ENCODE peak calls at places on chromosomes 6 and 20, in six cellular contexts. One of them, this sample, is unnamed. For H3K4me1, the result is how much of the 10 kb centered on the place peaks cover.

GRCh38 chr20:14757728-14758127 is 420.3 kb upstream of the FLRT3 start:
- DNase-seq in A549: no peak
- DNase-seq in esophagus squamous epithelium: no peak
- DNase-seq in RWPE2: no peak
- DNase-seq in pancreas: no peak
- DNase-seq in tibial artery: no peak
- DNase-seq in this sample: no peak

GRCh38 chr6:43990275-43990626 is 137.0 kb downstream of the MRPL14 start:
- DNase-seq in A549: no peak
- DNase-seq in esophagus squamous epithelium: no peak
- DNase-seq in RWPE2: no peak
- DNase-seq in pancreas: no peak
- DNase-seq in tibial artery: no peak
- DNase-seq in this sample: no peak

GRCh38 chr6:63724721-63725120 is 89.1 kb downstream of the PHF3 start:
- DNase-seq in A549: no peak
- DNase-seq in esophagus squamous epithelium: no peak
- DNase-seq in RWPE2: no peak
- DNase-seq in pancreas: no peak
- DNase-seq in tibial artery: no peak
- DNase-seq in this sample: no peak

GRCh38 chr20:33002087-33002808 is 2.0 kb downstream of the SUN5 start:
- DNase-seq in A549: no peak
- DNase-seq in esophagus squamous epithelium: no peak
- DNase-seq in RWPE2: peak
- DNase-seq in pancreas: no peak
- DNase-seq in tibial artery: no peak
- DNase-seq in this sample: no peak

GRCh38 chr20:57772349-57772964 is 62.6 kb upstream of the PMEPA1 start:
- DNase-seq in A549: peak
- DNase-seq in esophagus squamous epithelium: no peak
- DNase-seq in RWPE2: peak
- DNase-seq in pancreas: no peak
- DNase-seq in tibial artery: peak
- DNase-seq in this sample: no peak

GRCh38 chr6:65745614-65746013 is 38.6 kb upstream of the EYS start:
- DNase-seq in A549: no peak
- DNase-seq in esophagus squamous epithelium: no peak
- DNase-seq in RWPE2: no peak
- DNase-seq in pancreas: no peak
- DNase-seq in tibial artery: no peak
- DNase-seq in this sample: no peak

GRCh38 chr20:62573856-62574611 is 68.3 kb upstream of the SLCO4A1 start:
- DNase-seq in A549: no peak
- DNase-seq in esophagus squamous epithelium: no peak
- DNase-seq in RWPE2: no peak
- DNase-seq in pancreas: no peak
- DNase-seq in tibial artery: no peak
- DNase-seq in this sample: no peak

GRCh38 chr6:167906899-167907298 is 80.2 kb downstream of the AFDN start:
- DNase-seq in A549: no peak
- DNase-seq in esophagus squamous epithelium: no peak
- DNase-seq in RWPE2: no peak
- DNase-seq in pancreas: no peak
- DNase-seq in tibial artery: peak
- DNase-seq in this sample: peak

GRCh38 chr20:50680106-50680960 is 11.0 kb downstream of the RIPOR3 start:
- DNase-seq in A549: no peak
- DNase-seq in esophagus squamous epithelium: no peak
- DNase-seq in RWPE2: no peak
- DNase-seq in pancreas: peak
- DNase-seq in tibial artery: peak
- DNase-seq in this sample: peak

GRCh38 chr6:135372758-135373157 is 124.8 kb downstream of the AHI1 start:
- DNase-seq in A549: no peak
- DNase-seq in esophagus squamous epithelium: no peak
- DNase-seq in RWPE2: no peak
- DNase-seq in pancreas: no peak
- DNase-seq in tibial artery: no peak
- DNase-seq in this sample: no peak

GRCh38 chr20:51482836-51483235 is 59.7 kb downstream of the NFATC2 start:
- DNase-seq in A549: no peak
- DNase-seq in esophagus squamous epithelium: no peak
- DNase-seq in RWPE2: peak
- DNase-seq in pancreas: no peak
- DNase-seq in tibial artery: no peak
- DNase-seq in this sample: no peak

GRCh38 chr6:2937627-2938003 is 33.8 kb downstream of the SERPINB6 start:
- DNase-seq in A549: no peak
- DNase-seq in esophagus squamous epithelium: no peak
- DNase-seq in RWPE2: no peak
- DNase-seq in pancreas: no peak
- DNase-seq in tibial artery: no peak
- DNase-seq in this sample: no peak

GRCh38 chr6:146545608-146546007 is 2.0 kb downstream of the RAB32 start:
- DNase-seq in A549: no peak
- DNase-seq in esophagus squamous epithelium: no peak
- DNase-seq in RWPE2: no peak
- DNase-seq in pancreas: no peak
- DNase-seq in tibial artery: no peak
- DNase-seq in this sample: no peak

GRCh38 chr6:1759877-1760276 is 150.2 kb downstream of the FOXC1 start:
- DNase-seq in A549: no peak
- DNase-seq in esophagus squamous epithelium: no peak
- DNase-seq in RWPE2: no peak
- DNase-seq in pancreas: no peak
- DNase-seq in tibial artery: no peak
- DNase-seq in this sample: no peak

GRCh38 chr6:44712353-44713147 is 325.0 kb downstream of the CDC5L start:
- DNase-seq in A549: no peak
- DNase-seq in esophagus squamous epithelium: no peak
- DNase-seq in RWPE2: no peak
- DNase-seq in pancreas: no peak
- DNase-seq in tibial artery: no peak
- DNase-seq in this sample: no peak

GRCh38 chr6:55836481-55836880 is 38.9 kb downstream of the BMP5 start:
- DNase-seq in A549: peak
- DNase-seq in esophagus squamous epithelium: no peak
- DNase-seq in RWPE2: no peak
- DNase-seq in pancreas: no peak
- DNase-seq in tibial artery: no peak
- DNase-seq in this sample: peak

GRCh38 chr20:4006640-4007039 is 8.7 kb downstream of the RNF24 start:
- DNase-seq in A549: no peak
- DNase-seq in esophagus squamous epithelium: no peak
- DNase-seq in RWPE2: no peak
- DNase-seq in pancreas: peak
- DNase-seq in tibial artery: peak
- DNase-seq in this sample: no peak

GRCh38 chr20:11247943-11248475 is 574.2 kb upstream of the JAG1 start:
- DNase-seq in A549: no peak
- DNase-seq in esophagus squamous epithelium: no peak
- DNase-seq in RWPE2: no peak
- DNase-seq in pancreas: no peak
- DNase-seq in tibial artery: no peak
- DNase-seq in this sample: no peak

GRCh38 chr6:151690768-151691562 is 116.5 kb upstream of the ESR1 start:
- DNase-seq in A549: no peak
- DNase-seq in esophagus squamous epithelium: no peak
- DNase-seq in RWPE2: no peak
- DNase-seq in pancreas: no peak
- DNase-seq in tibial artery: no peak
- DNase-seq in this sample: peak

GRCh38 chr6:151692216-151692615 is 115.3 kb upstream of the ESR1 start:
- DNase-seq in A549: no peak
- DNase-seq in esophagus squamous epithelium: no peak
- DNase-seq in RWPE2: no peak
- DNase-seq in pancreas: no peak
- DNase-seq in tibial artery: no peak
- DNase-seq in this sample: no peak

GRCh38 chr6:151693366-151693765 is 114.1 kb upstream of the ESR1 start:
- DNase-seq in A549: no peak
- DNase-seq in esophagus squamous epithelium: no peak
- DNase-seq in RWPE2: no peak
- DNase-seq in pancreas: no peak
- DNase-seq in tibial artery: no peak
- DNase-seq in this sample: no peak

GRCh38 chr6:151689499-151690201 is 117.8 kb upstream of the ESR1 start:
- DNase-seq in A549: no peak
- DNase-seq in esophagus squamous epithelium: no peak
- DNase-seq in RWPE2: no peak
- DNase-seq in pancreas: no peak
- DNase-seq in tibial artery: no peak
- DNase-seq in this sample: no peak

DNA sequence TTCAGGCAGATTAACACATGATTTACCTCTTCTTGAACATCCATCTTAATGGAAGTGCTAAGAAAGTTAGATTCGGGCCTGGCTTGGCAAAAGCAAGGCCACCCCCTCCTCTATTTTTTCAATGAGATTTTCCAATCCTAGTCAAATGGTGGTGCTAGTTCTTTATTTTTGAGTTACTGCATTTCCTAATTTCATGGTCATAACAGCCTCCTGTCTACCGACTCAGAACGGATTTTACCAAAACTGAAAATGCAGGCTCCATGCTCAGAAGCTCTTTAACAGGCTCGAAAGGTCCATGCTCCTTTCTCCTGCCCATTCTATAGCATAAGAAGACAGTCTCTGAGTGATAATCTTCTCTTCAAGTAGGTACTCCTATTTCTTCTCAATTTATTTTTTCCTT is 117.2 kb upstream of the ESR1 start:
- DNase-seq in A549: no peak
- DNase-seq in esophagus squamous epithelium: no peak
- DNase-seq in RWPE2: no peak
- DNase-seq in pancreas: no peak
- DNase-seq in tibial artery: no peak
- DNase-seq in this sample: peak
- TF ChIP-seq CTCF in A549: no peak
- TF ChIP-seq CTCF in esophagus squamous epithelium: no peak
- TF ChIP-seq CTCF in RWPE2: peak
- TF ChIP-seq CTCF in pancreas: no peak
- TF ChIP-seq CTCF in tibial artery: no peak
- TF ChIP-seq CTCF in this sample: no peak

GRCh38 chr6:16595514-16595913 is 165.7 kb downstream of the ATXN1 start:
- DNase-seq in A549: no peak
- DNase-seq in esophagus squamous epithelium: no peak
- DNase-seq in RWPE2: no peak
- DNase-seq in pancreas: no peak
- DNase-seq in tibial artery: no peak
- DNase-seq in this sample: no peak

GRCh38 chr6:16600701-16601100 is 160.6 kb downstream of the ATXN1 start:
- DNase-seq in A549: no peak
- DNase-seq in esophagus squamous epithelium: no peak
- DNase-seq in RWPE2: no peak
- DNase-seq in pancreas: no peak
- DNase-seq in tibial artery: no peak
- DNase-seq in this sample: no peak

GRCh38 chr6:16600026-16600425 is 161.2 kb downstream of the ATXN1 start:
- DNase-seq in A549: no peak
- DNase-seq in esophagus squamous epithelium: no peak
- DNase-seq in RWPE2: no peak
- DNase-seq in pancreas: no peak
- DNase-seq in tibial artery: no peak
- DNase-seq in this sample: no peak

GRCh38 chr6:16594849-16595248 is 166.4 kb downstream of the ATXN1 start:
- DNase-seq in A549: no peak
- DNase-seq in esophagus squamous epithelium: no peak
- DNase-seq in RWPE2: no peak
- DNase-seq in pancreas: no peak
- DNase-seq in tibial artery: no peak
- DNase-seq in this sample: no peak

GRCh38 chr6:16596890-16597331 is 164.3 kb downstream of the ATXN1 start:
- DNase-seq in A549: no peak
- DNase-seq in esophagus squamous epithelium: no peak
- DNase-seq in RWPE2: no peak
- DNase-seq in pancreas: no peak
- DNase-seq in tibial artery: no peak
- DNase-seq in this sample: no peak
- H3K4me1 ChIP-seq in A549: under half
- H3K4me1 ChIP-seq in esophagus squamous epithelium: under half
- H3K4me1 ChIP-seq in RWPE2: under half
- H3K4me1 ChIP-seq in pancreas: under half
- H3K4me1 ChIP-seq in tibial artery: under half
- H3K4me1 ChIP-seq in this sample: under half

GRCh38 chr6:21554286-21554685 is 39.3 kb upstream of the SOX4 start:
- DNase-seq in A549: no peak
- DNase-seq in esophagus squamous epithelium: no peak
- DNase-seq in RWPE2: no peak
- DNase-seq in pancreas: no peak
- DNase-seq in tibial artery: no peak
- DNase-seq in this sample: no peak

GRCh38 chr6:21559238-21559637 is 34.3 kb upstream of the SOX4 start:
- DNase-seq in A549: no peak
- DNase-seq in esophagus squamous epithelium: no peak
- DNase-seq in RWPE2: no peak
- DNase-seq in pancreas: no peak
- DNase-seq in tibial artery: no peak
- DNase-seq in this sample: no peak

GRCh38 chr6:21556506-21556905 is 37.0 kb upstream of the SOX4 start:
- DNase-seq in A549: no peak
- DNase-seq in esophagus squamous epithelium: no peak
- DNase-seq in RWPE2: no peak
- DNase-seq in pancreas: no peak
- DNase-seq in tibial artery: no peak
- DNase-seq in this sample: no peak

GRCh38 chr6:21555197-21555596 is 38.4 kb upstream of the SOX4 start:
- DNase-seq in A549: no peak
- DNase-seq in esophagus squamous epithelium: no peak
- DNase-seq in RWPE2: no peak
- DNase-seq in pancreas: no peak
- DNase-seq in tibial artery: no peak
- DNase-seq in this sample: no peak

GRCh38 chr6:21556968-21557721 is 36.4 kb upstream of the SOX4 start:
- DNase-seq in A549: no peak
- DNase-seq in esophagus squamous epithelium: no peak
- DNase-seq in RWPE2: no peak
- DNase-seq in pancreas: no peak
- DNase-seq in tibial artery: peak
- DNase-seq in this sample: no peak
- TF ChIP-seq CTCF in A549: no peak
- TF ChIP-seq CTCF in esophagus squamous epithelium: no peak
- TF ChIP-seq CTCF in RWPE2: no peak
- TF ChIP-seq CTCF in pancreas: no peak
- TF ChIP-seq CTCF in tibial artery: no peak
- TF ChIP-seq CTCF in this sample: no peak

DNA sequence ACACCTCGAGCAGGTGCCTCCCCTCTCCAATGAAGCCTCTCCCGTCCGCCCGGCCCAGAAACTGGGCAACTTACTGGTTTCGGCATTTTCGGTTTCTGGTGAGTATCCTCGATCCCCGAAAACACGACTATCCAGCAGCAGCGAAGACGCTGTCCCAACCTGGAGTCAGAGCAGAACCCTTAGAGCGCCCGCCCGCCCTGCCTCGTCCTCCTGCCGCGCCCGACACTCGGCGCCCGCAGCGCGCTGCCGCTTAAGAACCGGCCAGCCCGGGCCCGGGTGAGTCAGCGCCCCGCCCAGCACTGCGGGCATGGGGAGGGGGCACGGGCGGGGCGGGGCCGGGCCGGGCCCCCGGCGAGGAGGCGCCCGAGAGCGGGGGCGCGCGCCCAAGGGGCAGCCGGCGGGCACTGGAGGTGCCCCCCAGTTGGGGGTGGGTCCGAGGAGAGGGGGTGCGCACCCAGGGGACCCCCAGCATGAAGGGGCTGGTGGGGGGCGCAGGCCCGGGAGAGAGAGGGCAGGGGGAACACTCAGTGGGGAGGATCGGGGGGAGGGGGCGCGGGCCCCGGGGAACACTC is 1.1 kb downstream of the EZR start:
- DNase-seq in A549: peak
- DNase-seq in esophagus squamous epithelium: peak
- DNase-seq in RWPE2: peak
- DNase-seq in pancreas: peak
- DNase-seq in tibial artery: peak
- DNase-seq in this sample: peak
- H3K4me1 ChIP-seq in A549: under half
- H3K4me1 ChIP-seq in esophagus squamous epithelium: under half
- H3K4me1 ChIP-seq in RWPE2: under half
- H3K4me1 ChIP-seq in pancreas: under half
- H3K4me1 ChIP-seq in tibial artery: under half
- H3K4me1 ChIP-seq in this sample: under half

This sample was measured in mucosa of descending colon.